ENCODE peak calls at places on chromosome 21, in ten cellular contexts. J, V, B, N, T, I, Z, M, Y and A are unnamed samples.

GRCh38 chr21:25561668-25562641 is 45.3 kb downstream of the MRPL39 start:
- DNase-seq in J (peak), V (peak), B (peak), N (peak), T (no peak), I (no peak), Z (no peak), M (no peak), Y (peak), A (peak)

GRCh38 chr21:14215971-14216621 is at the start of gene RBM11:
- DNase-seq in J (peak), V (peak), B (peak), N (no peak), T (peak), I (no peak), Z (peak), M (peak), Y (peak), A (peak)

GRCh38 chr21:45413922-45414321 is 9.0 kb downstream of the COL18A1 start:
- DNase-seq in J (no peak), V (no peak), B (no peak), N (no peak), T (no peak), I (no peak), Z (no peak), M (no peak), Y (no peak), A (no peak)

GRCh38 chr21:36005018-36005417 is 55.3 kb downstream of the SETD4 start:
- DNase-seq in J (peak), V (no peak), B (peak), N (no peak), T (no peak), I (no peak), Z (no peak), M (no peak), Y (no peak), A (no peak)

GRCh38 chr21:21200103-21200938 is 202.1 kb downstream of the NCAM2 start:
- DNase-seq in J (peak), V (no peak), B (peak), N (peak), T (no peak), I (peak), Z (no peak), M (peak), Y (no peak), A (peak)

GRCh38 chr21:46562964-46563607 is 41.8 kb downstream of the S100B start:
- DNase-seq in J (no peak), V (no peak), B (no peak), N (no peak), T (no peak), I (no peak), Z (no peak), M (no peak), Y (no peak), A (no peak)

GRCh38 chr21:31293986-31294385 is 50.1 kb downstream of the TIAM1 start:
- DNase-seq in J (peak), V (peak), B (peak), N (peak), T (no peak), I (peak), Z (no peak), M (peak), Y (peak), A (peak)

GRCh38 chr21:16742116-16742515 is 770.7 kb upstream of the CXADR start:
- DNase-seq in J (no peak), V (no peak), B (no peak), N (no peak), T (peak), I (no peak), Z (peak), M (no peak), Y (no peak), A (peak)

GRCh38 chr21:38984568-38984967 is 178.8 kb downstream of the ETS2 start:
- DNase-seq in J (no peak), V (no peak), B (no peak), N (no peak), T (no peak), I (no peak), Z (no peak), M (no peak), Y (no peak), A (no peak)

GRCh38 chr21:46429754-46430681 is 28.7 kb upstream of the DIP2A start:
- DNase-seq in J (no peak), V (no peak), B (no peak), N (no peak), T (no peak), I (no peak), Z (no peak), M (no peak), Y (no peak), A (no peak)

GRCh38 chr21:32802954-32803353 is 31.4 kb upstream of the PAXBP1 start:
- DNase-seq in J (no peak), V (no peak), B (no peak), N (no peak), T (no peak), I (no peak), Z (no peak), M (no peak), Y (no peak), A (no peak)

GRCh38 chr21:41947596-41948403 is 6.0 kb downstream of the C2CD2 start:
- DNase-seq in J (peak), V (no peak), B (peak), N (no peak), T (no peak), I (no peak), Z (peak), M (peak), Y (no peak), A (peak)

GRCh38 chr21:16037386-16037785 is 307.6 kb downstream of the USP25 start:
- DNase-seq in J (no peak), V (no peak), B (peak), N (no peak), T (no peak), I (no peak), Z (no peak), M (no peak), Y (no peak), A (peak)

GRCh38 chr21:26110703-26111102 is 59.9 kb downstream of the APP start:
- DNase-seq in J (no peak), V (no peak), B (no peak), N (no peak), T (no peak), I (no peak), Z (no peak), M (no peak), Y (no peak), A (no peak)